ENCODE peak calls at places on chromosomes 16 and 17, in six cellular contexts. O, R, S, H, X and L are unnamed samples.

GRCh38 chr16:392450-393027 is 4.5 kb upstream of the NME4 start:
- DNase-seq in S (no peak), R (no peak), H (no peak), X (no peak), O (no peak), L (no peak)

GRCh38 chr17:69090365-69090764 is 29.6 kb upstream of the ABCA9 start:
- DNase-seq in O (no peak), R (no peak), X (no peak), H (no peak), S (no peak), L (no peak)

GRCh38 chr16:57394444-57394843 is 10.1 kb upstream of the CCL17 start:
- DNase-seq in S (no peak), O (no peak), R (peak; percentile 63), X (no peak), H (no peak), L (no peak)

GRCh38 chr16:56980203-56980535 is 9.2 kb upstream of the NLRC5 start:
- DNase-seq in O (no peak), H (no peak), X (no peak), R (no peak), S (no peak), L (no peak)

GRCh38 chr17:55426851-55427586 is 5.4 kb upstream of the MMD start:
- DNase-seq in S (no peak), O (no peak), X (no peak), H (no peak), R (no peak), L (peak; percentile 20)

GRCh38 chr17:42122371-42123303 is at the start of gene HSPB9:
- DNase-seq in S (no peak), R (peak; percentile 57), H (no peak), X (no peak), O (no peak), L (no peak)

GRCh38 chr16:84836234-84836647 is 16.5 kb downstream of the CRISPLD2 start:
- DNase-seq in X (peak; percentile 52), S (peak; percentile 98), H (no peak), R (peak; percentile 94), O (peak; percentile 60), L (peak; percentile 100)

GRCh38 chr17:34146440-34147043 is 108.5 kb upstream of the CCL2 start:
- DNase-seq in H (peak; percentile 14), X (no peak), R (peak; percentile 65), S (no peak), O (no peak), L (no peak)

GRCh38 chr16:58515871-58516767 is 802 bp downstream of the SETD6 start:
- DNase-seq in X (no peak), S (no peak), O (no peak), R (peak; percentile 65), H (no peak), L (no peak)

GRCh38 chr17:5955764-5956163 is 114.4 kb upstream of the WSCD1 start:
- DNase-seq in O (no peak), R (no peak), H (no peak), X (no peak), S (no peak), L (no peak)

GRCh38 chr17:40612510-40613244 is 34.9 kb downstream of the SMARCE1 start:
- DNase-seq in R (no peak), S (no peak), X (no peak), H (no peak), O (no peak), L (no peak)